ENCODE peak calls at places on chromosomes 13 and 19, in seven cellular contexts. C is cardiac muscle cell, G is GM23338, Q is foreskin fibroblast, D is cardiac fibroblast, S is OCI-LY7, F is prostate gland. M is an unnamed sample.

GRCh38 chr13:63554157-63554556 is 2138.5 kb upstream of the PCDH20 start:
- DNase-seq in C (no peak), G (no peak), Q (peak; percentile 4), D (no peak), S (no peak), F (no peak), M (peak; percentile 0)

GRCh38 chr13:77544365-77544764 is 8.9 kb downstream of the SCEL start:
- DNase-seq in C (peak; percentile 85), G (no peak), Q (peak; percentile 44), D (peak; percentile 83), S (no peak), F (peak; percentile 13), M (peak; percentile 72)

GRCh38 chr19:2478324-2478755 is 2.4 kb downstream of the GADD45B start:
- DNase-seq in C (peak; percentile 79), G (peak; percentile 78), Q (peak; percentile 81), D (peak; percentile 85), S (peak; percentile 77), F (peak; percentile 89), M (peak; percentile 74)

GRCh38 chr19:42074513-42075363 is 1.2 kb upstream of the ZNF574 start:
- DNase-seq in C (peak; percentile 22), G (peak; percentile 50), Q (peak; percentile 34), D (no peak), S (peak; percentile 40), F (no peak), M (no peak)

GRCh38 chr19:42554046-42554575 is 25.8 kb upstream of the CEACAM1 start:
- DNase-seq in C (no peak), G (no peak), Q (no peak), D (no peak), S (no peak), F (no peak), M (no peak)

GRCh38 chr13:21034602-21035190 is 26.7 kb downstream of the LATS2 start:
- DNase-seq in C (peak; percentile 66), G (peak; percentile 63), Q (no peak), D (peak; percentile 72), S (no peak), F (no peak), M (peak; percentile 43)

GRCh38 chr13:27621116-27621365 is 651 bp upstream of the POLR1D start:
- DNase-seq in C (no peak), G (no peak), Q (peak; percentile 66), D (no peak), S (no peak), F (no peak), M (peak; percentile 41)

GRCh38 chr19:13847033-13847899 is 29.7 kb upstream of the NANOS3 start:
- DNase-seq in C (peak; percentile 97), G (peak; percentile 97), Q (peak; percentile 98), D (peak; percentile 97), S (peak; percentile 70), F (peak; percentile 86), M (peak; percentile 93)

GRCh38 chr13:77492982-77493381 is 42.5 kb upstream of the SCEL start:
- DNase-seq in C (peak; percentile 42), G (no peak), Q (peak; percentile 53), D (peak; percentile 46), S (peak; percentile 30), F (no peak), M (peak; percentile 58)

GRCh38 chr13:20428666-20429644 is 96.7 kb downstream of the CRYL1 start:
- DNase-seq in C (no peak), G (no peak), Q (peak; percentile 24), D (no peak), S (no peak), F (no peak), M (peak; percentile 42)

GRCh38 chr13:78701383-78701782 is 42.4 kb upstream of the OBI1 start:
- DNase-seq in C (peak; percentile 58), G (no peak), Q (no peak), D (peak; percentile 39), S (no peak), F (no peak), M (peak; percentile 61)

GRCh38 chr19:28633223-28634030 is 579.5 kb downstream of the UQCRFS1 start:
- DNase-seq in C (peak; percentile 77), G (peak; percentile 74), Q (peak; percentile 52), D (peak; percentile 52), S (peak; percentile 76), F (no peak), M (peak; percentile 78)

GRCh38 chr19:916645-917322 is 349 bp upstream of the KISS1R start:
- DNase-seq in C (no peak), G (peak; percentile 69), Q (no peak), D (no peak), S (no peak), F (no peak), M (no peak)

GRCh38 chr13:90793261-90793785 is 554.2 kb upstream of the MIR17HG start:
- DNase-seq in C (peak; percentile 16), G (no peak), Q (no peak), D (peak; percentile 26), S (no peak), F (no peak), M (no peak)

GRCh38 chr19:6011794-6012193 is 33.9 kb upstream of the RANBP3 start:
- DNase-seq in C (no peak), G (no peak), Q (peak; percentile 51), D (no peak), S (no peak), F (no peak), M (no peak)

GRCh38 chr19:7917292-7918061 is 2.7 kb upstream of the SNAPC2 start:
- DNase-seq in C (peak; percentile 64), G (peak; percentile 83), Q (peak; percentile 89), D (peak; percentile 67), S (peak; percentile 44), F (no peak), M (peak; percentile 45)

GRCh38 chr19:10520652-10521318 is 3.5 kb upstream of the S1PR5 start:
- DNase-seq in C (no peak), G (no peak), Q (no peak), D (no peak), S (no peak), F (peak; percentile 84), M (no peak)

GRCh38 chr13:106117035-106117434 is 418.4 kb downstream of the EFNB2 start:
- DNase-seq in C (peak; percentile 6), G (no peak), Q (peak; percentile 87), D (no peak), S (no peak), F (no peak), M (no peak)

GRCh38 chr19:16373539-16373938 is 48.9 kb downstream of the KLF2 start:
- DNase-seq in C (peak; percentile 75), G (no peak), Q (peak; percentile 90), D (peak; percentile 75), S (no peak), F (no peak), M (peak; percentile 56)

GRCh38 chr19:19349365-19349764 is 28.7 kb downstream of the MAU2 start:
- DNase-seq in C (no peak), G (no peak), Q (no peak), D (no peak), S (no peak), F (no peak), M (no peak)

GRCh38 chr19:4474504-4475136 is 2.5 kb downstream of the HDGFL2 start:
- DNase-seq in C (peak; percentile 72), G (peak; percentile 95), Q (peak; percentile 76), D (peak; percentile 73), S (peak; percentile 72), F (no peak), M (peak; percentile 54)

GRCh38 chr13:105979586-105979985 is 555.9 kb downstream of the EFNB2 start:
- DNase-seq in C (peak; percentile 33), G (no peak), Q (no peak), D (peak; percentile 22), S (no peak), F (peak; percentile 40), M (no peak)

GRCh38 chr13:43363156-43363918 is 340.0 kb downstream of the DNAJC15 start:
- DNase-seq in C (peak; percentile 63), G (no peak), Q (peak; percentile 62), D (peak; percentile 68), S (no peak), F (no peak), M (peak; percentile 88)

GRCh38 chr19:41426952-41427646 is at the start of gene B3GNT8:
- DNase-seq in C (peak; percentile 81), G (peak; percentile 92), Q (peak; percentile 90), D (peak; percentile 79), S (no peak), F (peak; percentile 89), M (peak; percentile 64)

GRCh38 chr13:59145381-59145780 is 1018.3 kb downstream of the DIAPH3 start:
- DNase-seq in C (no peak), G (no peak), Q (no peak), D (no peak), S (no peak), F (no peak), M (no peak)

GRCh38 chr13:113763254-113763653 is 4.2 kb downstream of the TMEM255B start:
- DNase-seq in C (no peak), G (no peak), Q (no peak), D (no peak), S (no peak), F (no peak), M (no peak)
- TF ChIP-seq CTCF in C (no peak), G (no peak), Q (no peak), D (no peak), S (no peak), F (no peak), M (no peak)

GRCh38 chr13:34513526-34513925 is 428.5 kb upstream of the NBEA start:
- DNase-seq in C (no peak), G (no peak), Q (peak; percentile 25), D (no peak), S (no peak), F (no peak), M (no peak)
- H3K4me3 ChIP-seq in C (no peak overlapping the region), G (no peak overlapping the region), Q (no peak overlapping the region), D (no peak overlapping the region), S (no peak overlapping the region), F (no peak overlapping the region), M (no peak overlapping the region)

DNA sequence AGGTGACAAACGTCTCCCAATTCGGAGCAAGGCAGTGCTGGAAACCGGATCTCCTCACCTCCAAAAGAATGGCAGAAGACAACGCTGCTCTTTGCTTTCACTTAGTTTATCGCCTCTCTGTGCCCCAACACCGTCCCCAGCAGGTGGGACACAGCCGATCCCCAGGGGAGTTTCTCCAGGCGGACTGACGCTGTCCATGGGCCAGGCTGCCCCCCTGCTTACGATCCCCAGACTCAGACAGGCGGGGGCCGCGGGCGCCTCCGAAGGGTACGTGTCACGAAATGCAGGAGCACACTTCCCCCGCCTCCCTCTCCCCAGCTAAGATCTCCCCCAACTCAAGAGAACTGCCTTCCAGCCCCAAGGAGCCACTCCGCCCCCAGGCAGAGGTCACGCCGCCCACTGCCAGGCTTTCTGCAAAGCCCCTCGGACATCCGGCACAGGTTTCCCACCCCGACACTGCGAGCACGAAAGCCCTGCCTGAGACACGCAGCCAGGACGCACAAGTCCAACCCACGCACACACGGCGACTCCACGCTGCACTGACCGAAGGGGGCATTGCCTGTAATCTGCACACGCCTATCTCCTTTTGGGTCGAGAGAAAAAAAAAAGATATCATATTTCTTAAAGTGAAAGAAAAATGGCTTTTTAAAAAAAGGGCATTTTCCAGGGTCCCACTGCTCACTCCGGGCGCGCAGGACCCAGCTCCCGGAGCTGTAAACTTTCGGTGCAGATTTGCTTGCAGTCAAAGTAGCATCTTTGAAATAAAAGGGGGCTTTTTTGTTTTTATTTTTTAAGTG is 1.9 kb downstream of the SPRY2 start:
- DNase-seq in C (peak; percentile 87), G (peak; percentile 72), Q (peak; percentile 86), D (peak; percentile 88), S (no peak), F (peak; percentile 85), M (peak; percentile 93)
- TF ChIP-seq CTCF in C (peak; percentile 26), G (peak; percentile 20), Q (peak; percentile 10), D (peak; percentile 24), S (no peak), F (no peak), M (peak; percentile 47)

GRCh38 chr13:49258097-49258796 is 10.5 kb downstream of the CDADC1 start:
- DNase-seq in C (no peak), G (no peak), Q (no peak), D (no peak), S (no peak), F (no peak), M (no peak)
- H3K4me3 ChIP-seq in C (no peak overlapping the region), G (no peak overlapping the region), Q (no peak overlapping the region), D (no peak overlapping the region), S (no peak overlapping the region), F (peak overlapping the region; percentile 9), M (no peak overlapping the region)

GRCh38 chr13:102484329-102484728 is 82.5 kb upstream of the FGF14 start:
- DNase-seq in C (no peak), G (peak; percentile 56), Q (peak; percentile 9), D (peak; percentile 3), S (no peak), F (no peak), M (peak; percentile 13)
- TF ChIP-seq CTCF in C (no peak), G (peak; percentile 50), Q (no peak), D (no peak), S (peak; percentile 15), F (no peak), M (no peak)

M was measured in fibroblast of the aortic adventitia.